ENCODE peak calls at places on chromosomes 4 and X, in eight cellular contexts. S is dorsolateral prefrontal cortex; I is HepG2; V is effector memory CD4-positive, alpha-beta T cell; B is bronchial epithelial cell; X is H7; A is body of pancreas; Y is PC-3. Z is an unnamed sample.
A peak's percentile ranks its signal among the peaks of the same experiment; 100 is the strongest.

GRCh38 chr4:26787461-26788340 is 72.9 kb upstream of the STIM2 start:
- DNase-seq in S (no peak), Y (peak; percentile 96), X (peak; percentile 53), V (no peak), I (peak; percentile 32), A (peak; percentile 51), B (peak; percentile 93), Z (peak; percentile 35)

GRCh38 chr4:100106982-100107381 is 83.3 kb downstream of the DDIT4L start:
- DNase-seq in Y (no peak), I (no peak), S (no peak), B (no peak), A (no peak), X (no peak), V (no peak), Z (peak; percentile 33)

GRCh38 chr4:3145251-3145908 is 70.9 kb downstream of the HTT start:
- DNase-seq in S (no peak), B (peak; percentile 29), I (no peak), X (no peak), A (no peak), Y (peak; percentile 29), V (no peak), Z (no peak)

GRCh38 chr4:100208964-100209363 is 18.7 kb upstream of the DDIT4L start:
- DNase-seq in V (no peak), A (no peak), B (no peak), S (no peak), I (no peak), X (no peak), Y (peak; percentile 1), Z (no peak)

GRCh38 chrX:113741744-113742143 is 842.1 kb upstream of the HTR2C start:
- DNase-seq in X (peak; percentile 52), I (peak; percentile 2), V (no peak), S (no peak), B (peak; percentile 1), Y (peak; percentile 42), A (no peak), Z (no peak)

GRCh38 chr4:43112139-43112538 is 219.6 kb downstream of the GRXCR1 start:
- DNase-seq in X (no peak), I (no peak), B (no peak), S (no peak), V (no peak), A (no peak), Y (no peak), Z (no peak)

GRCh38 chrX:120310861-120311631 is at the start of gene TMEM255A:
- DNase-seq in A (no peak), X (peak; percentile 66), V (no peak), S (peak; percentile 56), I (no peak), Y (no peak), B (no peak), Z (no peak)

GRCh38 chrX:7996414-7996813 is 69.2 kb upstream of the PNPLA4 start:
- DNase-seq in A (peak; percentile 18), X (peak; percentile 26), I (peak; percentile 28), V (peak; percentile 6), B (peak; percentile 32), S (no peak), Y (peak; percentile 65), Z (no peak)

GRCh38 chr4:15245006-15245530 is 182.8 kb upstream of the C1QTNF7 start:
- DNase-seq in B (no peak), V (no peak), S (no peak), X (no peak), I (no peak), A (no peak), Y (no peak), Z (no peak)

GRCh38 chr4:128461300-128462103 is 173.9 kb upstream of the PGRMC2 start:
- DNase-seq in S (no peak), B (peak; percentile 40), V (no peak), Y (peak; percentile 61), X (no peak), A (no peak), I (no peak), Z (no peak)

GRCh38 chrX:130280901-130281300 is 12.2 kb upstream of the ZNF280C start:
- DNase-seq in V (no peak), A (no peak), Y (no peak), X (peak; percentile 16), I (no peak), B (no peak), S (no peak), Z (no peak)

GRCh38 chr4:37628977-37629609 is 57.1 kb downstream of the RELL1 start:
- DNase-seq in S (no peak), I (no peak), X (no peak), V (no peak), B (peak; percentile 55), A (no peak), Y (peak; percentile 49), Z (no peak)

GRCh38 chr4:152585036-152585439 is 49.1 kb upstream of the FBXW7 start:
- DNase-seq in I (no peak), A (no peak), S (no peak), B (no peak), Y (no peak), V (no peak), X (no peak), Z (no peak)

GRCh38 chrX:41922694-41923171 is 621 bp downstream of the CASK start:
- DNase-seq in V (no peak), S (peak; percentile 54), X (peak; percentile 78), A (peak; percentile 23), B (no peak), I (no peak), Y (peak; percentile 3), Z (peak; percentile 21)

GRCh38 chrX:123357941-123358340 is 173.9 kb downstream of the GRIA3 start:
- DNase-seq in Y (no peak), I (no peak), X (no peak), V (no peak), S (no peak), B (no peak), A (no peak), Z (no peak)

GRCh38 chr4:41154814-41155177 is 59.5 kb downstream of the APBB2 start:
- DNase-seq in B (no peak), V (no peak), S (peak; percentile 57), A (no peak), Y (no peak), X (no peak), I (no peak), Z (no peak)

GRCh38 chr4:176883681-176884418 is 91.1 kb upstream of the VEGFC start:
- DNase-seq in B (peak; percentile 75), I (no peak), X (no peak), S (no peak), A (no peak), V (no peak), Y (peak; percentile 93), Z (no peak)

GRCh38 chr4:127145001-127145400 is 487.8 kb upstream of the INTU start:
- DNase-seq in B (no peak), A (no peak), X (no peak), S (no peak), Y (no peak), I (no peak), V (no peak), Z (no peak)

GRCh38 chrX:133983243-133983973 is 2.0 kb downstream of the GPC3 start:
- DNase-seq in S (no peak), I (no peak), A (no peak), X (peak; percentile 32), V (no peak), B (no peak), Y (no peak), Z (no peak)
- H3K4me3 ChIP-seq in S (no peak overlapping the region), I (peak overlapping the region; percentile 88), A (no peak overlapping the region), X (peak overlapping the region; percentile 54), V (no peak overlapping the region), B (no peak overlapping the region), Y (no peak overlapping the region), Z (no peak overlapping the region)

GRCh38 chrX:136580316-136580715 is 48.3 kb downstream of the VGLL1 start:
- DNase-seq in A (no peak), X (no peak), S (no peak), V (no peak), B (no peak), Y (no peak), I (no peak), Z (no peak)

GRCh38 chrX:136577562-136577961 is 45.5 kb downstream of the VGLL1 start:
- DNase-seq in B (peak; percentile 39), Y (peak; percentile 69), A (peak; percentile 15), I (peak; percentile 1), S (peak; percentile 56), X (peak; percentile 31), V (peak; percentile 47), Z (peak; percentile 69)

GRCh38 chrX:136572030-136572429 is 40.0 kb downstream of the VGLL1 start:
- DNase-seq in S (no peak), B (no peak), A (no peak), V (no peak), I (no peak), Y (peak; percentile 43), X (no peak), Z (no peak)

DNA sequence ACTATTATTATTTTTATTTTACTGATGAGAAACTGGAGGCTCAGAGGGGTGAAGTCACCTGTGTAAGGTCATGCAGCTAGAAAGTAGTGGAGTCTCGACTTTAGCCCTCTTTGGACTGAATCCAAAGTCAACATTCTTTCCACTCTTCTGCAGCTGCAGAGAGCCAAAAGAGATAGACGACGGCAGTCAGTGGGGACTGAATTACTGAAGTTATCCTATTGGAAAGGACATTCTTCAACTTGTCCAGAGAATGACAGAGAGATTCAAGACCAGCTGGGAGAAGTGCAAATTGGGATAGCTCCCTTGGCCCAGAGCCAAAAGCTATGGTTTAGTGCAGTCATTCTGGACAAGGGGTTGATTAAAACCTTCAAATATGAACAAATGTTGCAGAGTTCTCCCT is 42.5 kb downstream of the VGLL1 start:
- DNase-seq in X (no peak), V (no peak), B (no peak), S (no peak), Y (peak; percentile 26), A (no peak), I (peak; percentile 2), Z (no peak)
- H3K4me3 ChIP-seq in X (no peak overlapping the region), V (no peak overlapping the region), B (no peak overlapping the region), S (no peak overlapping the region), Y (no peak overlapping the region), A (no peak overlapping the region), I (no peak overlapping the region), Z (no peak overlapping the region)

GRCh38 chrX:47231167-47231566 is 1.6 kb upstream of the USP11 start:
- DNase-seq in B (no peak), X (no peak), S (peak; percentile 0), V (no peak), I (no peak), Y (no peak), A (no peak), Z (no peak)

GRCh38 chrX:47230136-47230868 is 2.5 kb upstream of the USP11 start:
- DNase-seq in Y (no peak), A (no peak), X (no peak), V (no peak), S (no peak), I (no peak), B (no peak), Z (no peak)

GRCh38 chrX:47233333-47234113 is 714 bp downstream of the USP11 start:
- DNase-seq in V (peak; percentile 91), S (peak; percentile 93), I (peak; percentile 89), Y (peak; percentile 91), B (peak; percentile 90), A (peak; percentile 94), X (peak; percentile 97), Z (peak; percentile 95)

GRCh38 chrX:47232803-47233332 is at the start of gene USP11:
- DNase-seq in B (no peak), I (peak; percentile 47), X (peak; percentile 79), Y (peak; percentile 17), V (peak; percentile 28), S (peak; percentile 73), A (no peak), Z (peak; percentile 82)

GRCh38 chrX:47232197-47232802 is 509 bp upstream of the USP11 start:
- DNase-seq in V (no peak), B (peak; percentile 26), S (no peak), A (no peak), X (no peak), I (no peak), Y (no peak), Z (no peak)
- H3K4me3 ChIP-seq in V (peak overlapping the region; percentile 69), B (peak overlapping the region; percentile 57), S (peak overlapping the region; percentile 72), A (no peak overlapping the region), X (peak overlapping the region; percentile 94), I (peak overlapping the region; percentile 69), Y (peak overlapping the region; percentile 77), Z (peak overlapping the region; percentile 77)

GRCh38 chrX:40083979-40084359 is 13.8 kb downstream of the BCOR start:
- DNase-seq in S (no peak), B (no peak), I (no peak), V (no peak), X (peak; percentile 66), A (no peak), Y (no peak), Z (no peak)
- H3K4me3 ChIP-seq in S (peak overlapping the region; percentile 39), B (peak overlapping the region; percentile 42), I (peak overlapping the region; percentile 50), V (peak overlapping the region; percentile 24), X (peak overlapping the region; percentile 36), A (no peak overlapping the region), Y (peak overlapping the region; percentile 74), Z (peak overlapping the region; percentile 37)